ENCODE peak calls at places on chromosomes 4 and X, in eight cellular contexts. L is endodermal cell, U is HAP-1, O is pancreas, C is tibial artery, J is psoas muscle, R is PC-3, A is epithelial cell of esophagus. E is an unnamed sample.

GRCh38 chrX:132025085-132025484 is 2.0 kb downstream of the STK26 start:
- DNase-seq in A (peak), C (no peak), L (no peak), O (no peak), J (no peak), R (peak), U (peak), E (no peak)

GRCh38 chrX:46653482-46653881 is 79.9 kb downstream of the CHST7 start:
- DNase-seq in O (no peak), J (no peak), A (peak), L (peak), R (peak), U (peak), C (no peak), E (peak)

GRCh38 chrX:151973262-151973661 is 1.2 kb downstream of the GABRE start:
- DNase-seq in U (no peak), O (no peak), R (no peak), L (peak), C (no peak), A (peak), J (no peak), E (peak)

GRCh38 chrX:8042304-8042703 is 115.1 kb upstream of the PNPLA4 start:
- DNase-seq in L (peak), R (peak), J (no peak), C (no peak), A (peak), O (no peak), U (no peak), E (no peak)

GRCh38 chr4:157576671-157577070 is 356.1 kb downstream of the GRIA2 start:
- DNase-seq in R (no peak), U (no peak), J (no peak), C (no peak), A (no peak), O (no peak), L (no peak), E (no peak)

GRCh38 chr4:4856071-4857000 is 3.1 kb upstream of the MSX1 start:
- DNase-seq in L (peak), O (no peak), J (no peak), U (no peak), A (no peak), C (no peak), R (peak), E (peak)

GRCh38 chr4:184671101-184671500 is 21.6 kb downstream of the PRIMPOL start:
- DNase-seq in A (peak), C (no peak), L (no peak), U (no peak), R (no peak), J (no peak), O (no peak), E (no peak)

GRCh38 chr4:105924341-105924740 is 29.1 kb downstream of the NPNT start:
- DNase-seq in L (no peak), A (no peak), R (no peak), C (no peak), O (no peak), U (no peak), J (no peak), E (no peak)

GRCh38 chrX:67717571-67717970 is 173.8 kb downstream of the AR start:
- DNase-seq in C (no peak), U (no peak), L (no peak), A (no peak), J (no peak), O (peak), R (no peak), E (no peak)

GRCh38 chrX:105837227-105837626 is 14.9 kb downstream of the NRK start:
- DNase-seq in J (peak), U (no peak), L (no peak), C (peak), O (peak), R (peak), A (peak), E (peak)

GRCh38 chr4:38822748-38823303 is 18.2 kb upstream of the TLR1 start:
- DNase-seq in A (no peak), R (no peak), O (no peak), U (no peak), C (no peak), J (no peak), L (no peak), E (no peak)

GRCh38 chrX:123153846-123154335 is 30.2 kb upstream of the GRIA3 start:
- DNase-seq in O (no peak), L (no peak), U (no peak), A (no peak), C (no peak), J (no peak), R (no peak), E (peak)

GRCh38 chr4:7424553-7425111 is 10.1 kb downstream of the PSAPL1 start:
- DNase-seq in A (no peak), C (peak), L (peak), U (no peak), O (peak), R (no peak), J (no peak), E (no peak)

GRCh38 chr4:14583331-14583730 is 418.9 kb upstream of the CPEB2 start:
- DNase-seq in J (no peak), R (peak), L (no peak), U (no peak), O (no peak), A (peak), C (no peak), E (no peak)

GRCh38 chr4:98903963-98904362 is 25.0 kb downstream of the EIF4E start:
- DNase-seq in C (no peak), J (no peak), R (no peak), L (no peak), A (no peak), O (no peak), U (no peak), E (no peak)

GRCh38 chrX:130184168-130184567 is 12.4 kb downstream of the RAB33A start:
- DNase-seq in C (no peak), J (no peak), A (no peak), U (no peak), R (no peak), O (no peak), L (no peak), E (no peak)

GRCh38 chr4:88953400-88953799 is 103.6 kb downstream of the FAM13A start:
- DNase-seq in C (no peak), A (no peak), O (no peak), R (no peak), U (no peak), L (no peak), J (no peak), E (peak)

GRCh38 chr4:169103966-169104412 is 93.9 kb upstream of the CBR4 start:
- DNase-seq in J (no peak), A (peak), L (peak), U (peak), C (no peak), R (peak), O (no peak), E (peak)

GRCh38 chr4:94452476-94453300 is 946 bp downstream of the PDLIM5 start:
- DNase-seq in C (peak), R (peak), J (peak), A (peak), U (peak), L (peak), O (peak), E (peak)

GRCh38 chr4:182918791-182919302 is 1.7 kb upstream of the DCTD start:
- DNase-seq in A (peak), R (no peak), O (no peak), J (no peak), C (no peak), U (no peak), L (no peak), E (no peak)

GRCh38 chr4:74934822-74935326 is 2.0 kb downstream of the PARM1 start:
- DNase-seq in A (no peak), J (no peak), O (no peak), U (peak), R (no peak), L (no peak), C (no peak), E (no peak)
- H3K4me3 ChIP-seq in A (no peak), J (peak), O (peak), U (peak), R (peak), L (peak), C (peak), E (no peak)

GRCh38 chrX:2680486-2681348 is 10.4 kb upstream of the CD99 start:
- DNase-seq in L (no peak), U (no peak), A (no peak), O (no peak), R (no peak), J (no peak), C (no peak), E (no peak)
- H3K4me3 ChIP-seq in L (no peak), U (no peak), A (no peak), O (no peak), R (no peak), J (no peak), C (no peak), E (no peak)

DNA sequence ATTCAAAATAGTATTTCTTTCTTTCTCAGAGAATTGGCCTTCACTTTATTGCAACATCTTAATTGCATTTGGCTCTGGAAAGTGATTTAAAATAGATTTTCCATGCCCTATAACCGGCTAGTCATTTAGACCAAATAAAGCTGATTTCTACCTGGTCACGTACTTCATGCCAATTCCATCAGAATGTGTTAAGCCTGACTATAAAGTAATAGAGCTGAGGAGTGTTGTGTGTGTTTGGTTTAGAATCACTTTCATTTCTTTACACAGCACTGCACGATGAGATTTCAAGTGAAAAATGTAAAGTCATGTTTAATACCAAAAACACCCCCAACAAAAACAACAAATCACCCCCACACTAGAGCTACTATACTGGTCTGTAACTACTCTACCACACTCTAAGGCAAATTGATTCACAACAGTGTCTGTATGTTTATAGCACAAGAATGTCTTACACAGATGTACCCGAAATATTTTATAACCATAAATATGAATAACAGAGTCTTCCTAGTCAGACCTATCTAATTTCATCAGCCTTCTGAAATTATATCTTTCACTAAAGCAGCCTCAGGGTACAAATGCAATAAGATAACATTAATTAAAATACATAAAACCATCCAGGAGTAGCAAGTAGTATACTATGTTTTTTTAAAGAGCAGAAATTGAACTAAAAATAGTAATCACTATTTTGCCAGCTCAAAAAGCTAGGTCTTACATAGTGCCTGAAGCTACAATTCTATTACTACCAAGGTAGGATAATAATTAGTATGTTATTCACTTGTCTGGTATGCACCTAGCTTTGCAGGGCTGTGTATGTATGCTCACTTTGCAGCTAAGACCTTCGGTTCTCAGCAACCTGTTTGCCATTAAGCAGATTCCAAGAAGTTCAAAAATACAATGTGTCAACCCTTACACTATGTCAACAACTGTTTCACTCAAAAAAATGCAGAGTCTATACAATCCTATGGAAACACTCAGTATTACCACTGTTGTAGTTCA is 28.4 kb downstream of the APBB2 start:
- DNase-seq in L (no peak), C (no peak), O (no peak), A (peak), R (peak), U (no peak), J (no peak), E (no peak)
- H3K4me3 ChIP-seq in L (no peak), C (no peak), O (no peak), A (no peak), R (no peak), U (no peak), J (peak), E (peak)

GRCh38 chr4:16032382-16032743 is 51.5 kb downstream of the PROM1 start:
- DNase-seq in A (no peak), C (no peak), J (no peak), L (no peak), R (no peak), O (no peak), U (peak), E (no peak)
- H3K4me3 ChIP-seq in A (no peak), C (no peak), J (no peak), L (peak), R (no peak), O (no peak), U (no peak), E (no peak)

GRCh38 chr4:40173470-40173875 is 23.4 kb upstream of the RHOH start:
- DNase-seq in U (no peak), R (no peak), L (no peak), J (no peak), A (no peak), C (no peak), O (no peak), E (no peak)

GRCh38 chr4:40164459-40164858 is 32.4 kb upstream of the RHOH start:
- DNase-seq in L (no peak), A (no peak), O (no peak), U (no peak), C (no peak), J (no peak), R (no peak), E (peak)

GRCh38 chr4:40170588-40170987 is 26.2 kb upstream of the RHOH start:
- DNase-seq in J (no peak), R (no peak), C (no peak), L (no peak), O (no peak), A (no peak), U (no peak), E (no peak)

GRCh38 chr4:40165931-40166330 is 30.9 kb upstream of the RHOH start:
- DNase-seq in J (no peak), U (no peak), O (no peak), R (no peak), A (no peak), L (no peak), C (no peak), E (no peak)

GRCh38 chr4:40168070-40168469 is 28.8 kb upstream of the RHOH start:
- DNase-seq in L (no peak), J (no peak), C (no peak), R (no peak), A (no peak), U (no peak), O (no peak), E (no peak)
- H3K4me3 ChIP-seq in L (peak), J (no peak), C (no peak), R (no peak), A (no peak), U (no peak), O (no peak), E (no peak)

GRCh38 chrX:107823456-107823855 is 2.2 kb upstream of the MID2 start:
- DNase-seq in U (no peak), O (no peak), J (no peak), L (no peak), A (peak), C (no peak), R (peak), E (peak)

GRCh38 chrX:107827852-107828251 is 2.2 kb downstream of the MID2 start:
- DNase-seq in L (no peak), C (no peak), R (no peak), A (peak), O (no peak), J (no peak), U (no peak), E (no peak)

GRCh38 chrX:107827137-107827831 is 1.6 kb downstream of the MID2 start:
- DNase-seq in C (no peak), O (no peak), U (no peak), A (no peak), R (no peak), J (no peak), L (no peak), E (peak)

GRCh38 chrX:107825698-107826285 is at the start of gene MID2:
- DNase-seq in R (peak), J (peak), O (peak), U (peak), L (peak), A (peak), C (peak), E (peak)

DNA sequence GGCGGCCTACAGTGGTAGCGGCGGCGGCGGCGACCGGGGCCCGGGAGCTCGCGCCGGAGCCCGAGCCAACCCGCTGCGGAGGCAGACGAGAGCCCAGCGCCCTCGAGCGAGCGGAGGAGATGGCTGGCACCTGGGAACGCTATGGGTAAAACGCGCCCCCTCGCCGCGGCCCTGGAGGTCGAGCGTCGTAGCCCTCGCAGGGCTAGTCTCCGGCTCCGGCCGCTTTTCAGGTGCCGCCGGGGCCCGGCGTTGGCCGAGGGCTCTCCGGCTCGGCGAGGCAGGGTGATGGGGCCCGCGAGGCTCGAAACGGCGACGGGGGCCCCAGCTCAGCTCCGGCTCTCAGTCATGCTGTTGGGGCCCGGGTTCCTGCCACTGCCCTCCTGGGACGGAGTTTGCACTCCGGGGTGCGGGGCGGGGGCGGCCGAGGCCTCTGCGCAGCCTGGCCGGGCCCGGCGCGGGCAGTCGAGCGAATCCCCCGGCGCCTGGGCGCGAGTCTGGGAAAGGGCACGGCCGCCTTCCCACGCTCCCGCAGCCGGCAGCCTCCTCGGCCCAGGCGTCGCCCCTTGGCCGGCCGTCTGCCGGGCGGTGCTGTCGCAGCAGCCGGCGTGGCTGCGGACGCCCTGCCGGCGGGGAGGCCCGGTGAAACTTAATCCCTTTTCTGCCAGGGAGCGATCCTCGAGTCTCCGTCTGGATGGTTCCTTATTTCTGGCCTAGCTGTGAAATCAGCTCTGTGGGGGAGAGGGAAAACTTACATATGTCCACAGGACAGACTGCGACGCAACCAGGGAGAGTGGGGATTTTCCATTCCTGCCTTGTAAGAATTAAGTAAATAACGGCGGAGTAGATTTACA is 845 bp downstream of the MID2 start:
- DNase-seq in O (peak), A (peak), C (no peak), L (peak), R (peak), J (peak), U (peak), E (peak)
- H3K4me3 ChIP-seq in O (peak), A (peak), C (peak), L (peak), R (peak), J (peak), U (peak), E (peak)

DNA sequence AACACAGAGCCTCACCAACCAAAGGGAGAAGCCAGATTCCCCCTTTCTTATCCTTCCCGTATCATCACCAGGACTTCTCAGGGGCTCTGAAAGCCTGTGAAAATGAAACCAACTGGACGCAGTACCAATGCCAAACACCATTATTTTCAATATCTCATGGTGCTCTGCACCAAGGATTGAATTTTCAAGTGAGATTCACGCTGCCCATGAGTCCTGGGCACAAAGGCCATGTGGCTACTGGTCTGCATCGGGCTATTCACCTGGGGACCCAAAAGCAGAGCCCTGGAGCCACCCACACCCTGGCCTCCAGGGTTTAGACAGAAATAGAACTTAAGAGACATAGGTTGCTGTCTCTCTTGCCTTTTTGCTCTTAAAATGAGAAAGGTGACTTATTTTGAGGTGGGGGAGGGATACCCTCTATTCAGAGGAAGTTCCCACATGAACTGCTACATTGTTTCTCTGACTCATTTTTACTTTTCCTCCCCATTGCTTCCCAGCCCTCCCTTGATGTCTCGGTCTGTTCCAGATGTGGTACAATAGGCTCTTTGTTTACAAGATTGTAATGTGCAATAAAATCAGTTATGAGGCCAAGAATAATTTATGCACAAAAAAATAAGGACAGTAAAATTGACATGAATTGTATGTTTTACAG is 55.4 kb downstream of the MAML3 start:
- DNase-seq in O (no peak), J (no peak), C (no peak), A (peak), L (no peak), U (no peak), R (peak), E (peak)
- H3K4me3 ChIP-seq in O (no peak), J (peak), C (peak), A (no peak), L (no peak), U (no peak), R (peak), E (no peak)

GRCh38 chr4:68344785-68345184 is 5.1 kb downstream of the YTHDC1 start:
- DNase-seq in L (no peak), O (no peak), U (no peak), C (no peak), A (no peak), J (no peak), R (no peak), E (no peak)

GRCh38 chr4:68346461-68346860 is 3.4 kb downstream of the YTHDC1 start:
- DNase-seq in J (no peak), C (no peak), U (no peak), O (no peak), R (peak), A (peak), L (no peak), E (peak)

GRCh38 chr4:68348577-68348976 is 1.3 kb downstream of the YTHDC1 start:
- DNase-seq in O (no peak), C (no peak), R (no peak), A (no peak), L (no peak), U (no peak), J (no peak), E (no peak)

GRCh38 chr4:68349361-68350360 is at the start of gene YTHDC1:
- DNase-seq in R (peak), U (peak), O (peak), A (peak), C (peak), L (peak), J (peak), E (peak)

DNA sequence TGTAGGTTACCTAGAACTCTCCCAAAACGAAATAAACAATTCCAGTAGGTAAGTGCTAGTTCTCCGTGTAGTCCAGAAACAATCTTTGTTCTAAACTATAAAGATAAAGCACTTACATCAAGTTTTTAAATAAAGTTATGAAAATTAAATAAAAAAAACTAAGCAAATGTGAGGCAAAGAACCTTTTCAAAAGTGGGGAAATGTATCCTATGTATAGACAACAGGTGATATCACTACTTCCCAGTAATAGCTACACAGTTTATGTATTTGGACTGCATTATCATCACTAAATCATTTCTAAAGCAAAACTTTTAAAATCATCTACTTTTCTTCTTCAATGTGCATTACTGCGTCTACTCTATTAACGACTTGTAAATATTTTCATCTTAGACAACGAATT is 2.0 kb downstream of the YTHDC1 start:
- DNase-seq in L (no peak), A (no peak), C (no peak), R (no peak), J (no peak), U (no peak), O (no peak), E (no peak)
- H3K4me3 ChIP-seq in L (peak), A (peak), C (peak), R (peak), J (peak), U (peak), O (peak), E (peak)